ENCODE peak calls at places on chromosomes 4 and X, in eight cellular contexts. F is nucleus accumbens; K is AG10803; Q is NCI-H345; O is activated CD4-positive, alpha-beta T cell treated with anti-CD3 and anti-CD28 coated beads, Interleukin-2, amount 50 U/mL, for 48 hours; D is cerebellum; L is cortex of kidney; Z is NCI-H524 treated with DMSO at 0.1 percent for 48 hours. J is an unnamed sample.

GRCh38 chr4:3708103-3708510 is 58.1 kb upstream of the ADRA2C start:
- DNase-seq in F (no peak), K (peak), L (no peak), O (no peak), Q (no peak), D (peak), Z (no peak), J (no peak)

GRCh38 chr4:18938343-18939109 is 917.0 kb upstream of the LCORL start:
- DNase-seq in L (no peak), K (no peak), Z (no peak), O (no peak), Q (no peak), D (no peak), F (no peak), J (no peak)

GRCh38 chr4:23614284-23614892 is 275.5 kb downstream of the PPARGC1A start:
- DNase-seq in Q (no peak), K (peak), Z (peak), F (no peak), L (no peak), O (no peak), D (no peak), J (no peak)

GRCh38 chr4:24055623-24056022 is 165.8 kb upstream of the PPARGC1A start:
- DNase-seq in Q (no peak), D (no peak), F (no peak), L (no peak), K (no peak), Z (no peak), O (no peak), J (no peak)

GRCh38 chrX:34884693-34885277 is 57.8 kb upstream of the FAM47B start:
- DNase-seq in Z (no peak), D (no peak), Q (no peak), L (no peak), K (peak), O (no peak), F (no peak), J (no peak)

GRCh38 chr4:24033626-24034025 is 143.8 kb upstream of the PPARGC1A start:
- DNase-seq in Z (no peak), Q (no peak), D (no peak), O (no peak), L (no peak), F (no peak), K (no peak), J (no peak)

GRCh38 chr4:53646792-53647191 is 55.5 kb upstream of the LNX1 start:
- DNase-seq in D (no peak), F (no peak), O (no peak), K (no peak), Q (peak), Z (no peak), L (no peak), J (peak)

GRCh38 chr4:142405021-142405991 is 440.8 kb downstream of the INPP4B start:
- DNase-seq in O (peak), Q (no peak), K (peak), F (peak), D (no peak), Z (no peak), L (no peak), J (peak)

GRCh38 chr4:93501946-93502345 is 326.6 kb upstream of the ATOH1 start:
- DNase-seq in K (no peak), O (no peak), Q (no peak), Z (no peak), L (no peak), D (no peak), F (no peak), J (no peak)

GRCh38 chrX:120625366-120625765 is 4.5 kb downstream of the C1GALT1C1 start:
- DNase-seq in K (peak), D (no peak), F (no peak), L (no peak), Q (no peak), O (no peak), Z (no peak), J (no peak)

GRCh38 chr4:14165253-14165942 is 537.9 kb upstream of the BOD1L1 start:
- DNase-seq in D (no peak), L (no peak), Q (no peak), K (no peak), O (no peak), Z (no peak), F (no peak), J (no peak)

GRCh38 chr4:41288254-41288653 is 31.5 kb downstream of the UCHL1 start:
- DNase-seq in D (no peak), Z (no peak), L (no peak), O (no peak), F (no peak), K (no peak), Q (no peak), J (no peak)

J was measured in endothelial cell.